ENCODE peak calls at places on chromosome 2, in seven cellular contexts. I is cardiac muscle cell; Q is HFFc6; T is activated T-helper 1 cell treated with anti-CD3 and anti-CD28 coated beads, Interleukin-2, amount 50 U/mL, for 16 hours; U is NCI-H1436 treated with DMSO at 0.1 percent for 48 hours; W is naive thymus-derived CD8-positive, alpha-beta T cell; H is NCI-H526. F is an unnamed sample.

GRCh38 chr2:74760875-74761630 is 72.9 kb upstream of the HK2 start:
- DNase-seq in I (no peak), Q (no peak), T (no peak), U (no peak), W (no peak), H (no peak), F (no peak)

GRCh38 chr2:72887032-72887835 is at the start of gene SPR:
- DNase-seq in I (peak; percentile 75), Q (peak; percentile 46), T (no peak), U (peak; percentile 55), W (peak; percentile 43), H (peak; percentile 48), F (peak; percentile 90)

GRCh38 chr2:23497536-23497935 is 112.6 kb downstream of the KLHL29 start:
- DNase-seq in I (no peak), Q (no peak), T (no peak), U (no peak), W (no peak), H (no peak), F (no peak)

GRCh38 chr2:189297446-189297845 is 117.9 kb upstream of the COL5A2 start:
- DNase-seq in I (peak; percentile 84), Q (peak; percentile 18), T (no peak), U (no peak), W (peak; percentile 51), H (no peak), F (no peak)

GRCh38 chr2:4221845-4222244 is 518.5 kb downstream of the DCDC2C start:
- DNase-seq in I (no peak), Q (no peak), T (no peak), U (no peak), W (no peak), H (no peak), F (no peak)

GRCh38 chr2:149562304-149562703 is 25.3 kb downstream of the MMADHC start:
- DNase-seq in I (peak; percentile 5), Q (peak; percentile 84), T (no peak), U (peak; percentile 18), W (no peak), H (no peak), F (peak; percentile 3)

GRCh38 chr2:112260295-112260625 is 5.4 kb upstream of the ZC3H8 start:
- DNase-seq in I (no peak), Q (no peak), T (no peak), U (no peak), W (no peak), H (no peak), F (no peak)

GRCh38 chr2:220847587-220847986 is 724.5 kb downstream of the EPHA4 start:
- DNase-seq in I (peak; percentile 43), Q (peak; percentile 97), T (no peak), U (no peak), W (no peak), H (no peak), F (no peak)

GRCh38 chr2:10296142-10296541 is 6.6 kb upstream of the HPCAL1 start:
- DNase-seq in I (no peak), Q (no peak), T (no peak), U (no peak), W (no peak), H (no peak), F (no peak)

GRCh38 chr2:85981579-85982247 is 92.9 kb upstream of the ST3GAL5 start:
- DNase-seq in I (no peak), Q (no peak), T (no peak), U (no peak), W (no peak), H (no peak), F (no peak)

GRCh38 chr2:101081508-101081907 is 69.7 kb downstream of the TBC1D8 start:
- DNase-seq in I (no peak), Q (no peak), T (no peak), U (no peak), W (no peak), H (no peak), F (no peak)

GRCh38 chr2:128004509-128004908 is 23.4 kb downstream of the SAP130 start:
- DNase-seq in I (no peak), Q (no peak), T (no peak), U (no peak), W (no peak), H (no peak), F (no peak)

GRCh38 chr2:169184074-169184473 is 114.7 kb downstream of the DHRS9 start:
- DNase-seq in I (peak; percentile 0), Q (no peak), T (no peak), U (no peak), W (no peak), H (no peak), F (no peak)

GRCh38 chr2:121297217-121297830 is 12.3 kb upstream of the TFCP2L1 start:
- DNase-seq in I (peak; percentile 35), Q (peak; percentile 26), T (no peak), U (no peak), W (no peak), H (peak; percentile 22), F (peak; percentile 79)

GRCh38 chr2:165391791-165392190 is 77.7 kb upstream of the CSRNP3 start:
- DNase-seq in I (no peak), Q (no peak), T (no peak), U (no peak), W (no peak), H (no peak), F (no peak)

GRCh38 chr2:151361674-151362380 is 4.4 kb downstream of the TNFAIP6 start:
- DNase-seq in I (no peak), Q (peak; percentile 51), T (no peak), U (no peak), W (no peak), H (no peak), F (no peak)

GRCh38 chr2:199988176-199988575 is 32.8 kb downstream of the MAIP1 start:
- DNase-seq in I (peak; percentile 62), Q (no peak), T (no peak), U (no peak), W (no peak), H (peak; percentile 68), F (no peak)

GRCh38 chr2:121735520-121736074 is 1.1 kb downstream of the NIFK start:
- DNase-seq in I (peak; percentile 35), Q (no peak), T (no peak), U (no peak), W (peak; percentile 16), H (no peak), F (peak; percentile 26)

GRCh38 chr2:113848758-113849460 is 41.0 kb upstream of the ACTR3 start:
- DNase-seq in I (no peak), Q (peak; percentile 64), T (no peak), U (no peak), W (no peak), H (no peak), F (no peak)

F was measured in SK-N-SH.